ENCODE peak calls at places on chromosomes 11 and 22, in eight cellular contexts. G is astrocyte of the cerebellum; L is AML-193; N is suprapubic skin; C is EH; O is aorta; Y is ureter; U is stimulated activated CD4-positive, alpha-beta T cell treated with anti-CD3 and anti-CD28 coated beads, Interleukin-12 subunit alpha, Interleukin-12 subunit beta, amount 100 ng/mL, for 24 hours. J is an unnamed sample.

GRCh38 chr22:36319595-36320497 is 66.9 kb downstream of the APOL1 start:
- DNase-seq in N (no peak), L (no peak), U (no peak), C (no peak), O (no peak), Y (no peak), G (no peak), J (no peak)

GRCh38 chr11:113160652-113161051 is 153.7 kb upstream of the TTC12 start:
- DNase-seq in L (no peak), Y (no peak), O (no peak), C (no peak), N (no peak), G (no peak), U (no peak), J (no peak)

GRCh38 chr11:45939836-45940235 is 17.4 kb downstream of the LARGE2 start:
- DNase-seq in C (peak), U (no peak), O (no peak), G (no peak), N (no peak), Y (no peak), L (no peak), J (no peak)

GRCh38 chr11:35549787-35550186 is 24.4 kb upstream of the PAMR1 start:
- DNase-seq in O (no peak), G (peak), L (no peak), N (no peak), Y (no peak), C (peak), U (no peak), J (peak)

GRCh38 chr11:69442807-69443137 is 38.7 kb upstream of the LINC01488 start:
- DNase-seq in L (no peak), U (no peak), C (peak), G (no peak), Y (peak), N (no peak), O (peak), J (no peak)

GRCh38 chr11:57487021-57487778 is 26.9 kb downstream of the RTN4RL2 start:
- DNase-seq in C (no peak), N (no peak), Y (no peak), G (no peak), L (no peak), U (no peak), O (no peak), J (no peak)

GRCh38 chr11:118661425-118662301 is 17.8 kb downstream of the TREH start:
- DNase-seq in G (no peak), U (no peak), Y (no peak), N (peak), O (peak), L (no peak), C (no peak), J (no peak)

GRCh38 chr11:1766719-1767398 is 3.1 kb upstream of the CTSD start:
- DNase-seq in L (no peak), Y (no peak), N (peak), G (no peak), C (no peak), O (peak), U (no peak), J (no peak)

GRCh38 chr11:42054351-42054750 is 594.9 kb upstream of the LRRC4C start:
- DNase-seq in C (peak), N (no peak), O (no peak), U (no peak), L (no peak), Y (no peak), G (no peak), J (no peak)

GRCh38 chr11:75147191-75147874 is 3.6 kb upstream of the SLCO2B1 start:
- DNase-seq in O (no peak), Y (no peak), U (no peak), G (no peak), L (no peak), C (no peak), N (no peak), J (no peak)

GRCh38 chr11:134333951-134334350 is 2.2 kb downstream of the GLB1L2 start:
- DNase-seq in O (no peak), Y (no peak), L (no peak), U (no peak), C (no peak), G (no peak), N (no peak), J (no peak)

GRCh38 chr11:8810331-8811301 is 100.4 kb upstream of the AKIP1 start:
- DNase-seq in Y (peak), C (peak), L (no peak), N (peak), G (no peak), O (peak), U (no peak), J (peak)

GRCh38 chr11:28337701-28338100 is 229.5 kb downstream of the METTL15 start:
- DNase-seq in U (no peak), G (no peak), O (no peak), Y (no peak), C (no peak), N (no peak), L (no peak), J (no peak)

GRCh38 chr11:79081441-79082124 is 359.2 kb downstream of the TENM4 start:
- DNase-seq in N (peak), U (no peak), Y (no peak), O (no peak), G (peak), C (peak), L (no peak), J (no peak)

GRCh38 chr22:29195964-29196666 is 9.6 kb upstream of the EMID1 start:
- DNase-seq in N (no peak), C (no peak), G (no peak), L (no peak), O (no peak), Y (no peak), U (no peak), J (no peak)

GRCh38 chr11:62104816-62105610 is 18.8 kb upstream of the INCENP start:
- DNase-seq in G (no peak), N (no peak), O (no peak), C (peak), Y (no peak), U (no peak), L (no peak), J (no peak)

GRCh38 chr11:31800398-31801265 is 10.5 kb downstream of the PAX6 start:
- DNase-seq in U (no peak), C (no peak), N (no peak), O (peak), Y (no peak), G (no peak), L (no peak), J (no peak)

GRCh38 chr22:35995772-35996171 is 32.9 kb downstream of the RBFOX2 start:
- DNase-seq in G (peak), Y (peak), O (peak), L (no peak), N (peak), C (peak), U (no peak), J (no peak)

GRCh38 chr11:73818838-73819237 is 31.2 kb downstream of the MRPL48 start:
- DNase-seq in N (no peak), U (no peak), L (no peak), Y (no peak), G (peak), C (peak), O (no peak), J (no peak)

GRCh38 chr11:26229270-26229669 is 102.7 kb upstream of the ANO3 start:
- DNase-seq in O (no peak), Y (no peak), N (no peak), G (peak), U (no peak), L (no peak), C (peak), J (no peak)

GRCh38 chr11:9151631-9152030 is 60.2 kb upstream of the SCUBE2 start:
- DNase-seq in N (no peak), C (peak), U (no peak), G (no peak), Y (no peak), O (no peak), L (no peak), J (no peak)

GRCh38 chr11:101336858-101337257 is 207.2 kb upstream of the PGR start:
- DNase-seq in L (no peak), O (no peak), C (no peak), U (no peak), Y (no peak), N (no peak), G (no peak), J (peak)

GRCh38 chr11:65133724-65134123 is 595 bp downstream of the SYVN1 start:
- DNase-seq in Y (no peak), L (no peak), O (no peak), N (peak), G (no peak), U (no peak), C (no peak), J (no peak)

GRCh38 chr22:50621948-50622722 is 5.8 kb downstream of the ARSA start:
- DNase-seq in G (no peak), C (no peak), O (peak), N (peak), L (peak), Y (no peak), U (no peak), J (no peak)

GRCh38 chr11:61999141-61999975 is 31.9 kb upstream of the FTH1 start:
- DNase-seq in O (peak), L (no peak), C (peak), N (no peak), G (no peak), U (no peak), Y (no peak), J (no peak)

GRCh38 chr11:16843307-16843706 is 104.9 kb downstream of the C11orf58 start:
- DNase-seq in N (no peak), C (no peak), U (no peak), L (no peak), Y (no peak), G (no peak), O (no peak), J (peak)

GRCh38 chr22:41598081-41598480 is 8.4 kb upstream of the PMM1 start:
- DNase-seq in Y (no peak), O (no peak), L (no peak), C (peak), N (no peak), U (no peak), G (peak), J (no peak)

GRCh38 chr11:6022954-6023353 is 7.6 kb downstream of the OR56A1 start:
- DNase-seq in C (peak), U (no peak), L (peak), Y (no peak), N (no peak), G (peak), O (no peak), J (no peak)

GRCh38 chr11:2213384-2213842 is 41.8 kb upstream of the TH start:
- DNase-seq in O (peak), L (no peak), C (no peak), Y (peak), G (no peak), N (no peak), U (no peak), J (no peak)

GRCh38 chr11:65291613-65292012 is 23.1 kb upstream of the CDC42EP2 start:
- DNase-seq in U (no peak), C (peak), L (no peak), G (no peak), Y (no peak), O (peak), N (no peak), J (no peak)

GRCh38 chr11:79412761-79413160 is 28.1 kb downstream of the TENM4 start:
- DNase-seq in L (no peak), C (no peak), U (no peak), Y (no peak), O (no peak), G (no peak), N (no peak), J (no peak)

GRCh38 chr11:120168960-120169681 is 31.2 kb upstream of the TRIM29 start:
- DNase-seq in U (peak), G (no peak), C (peak), O (peak), L (no peak), Y (peak), N (no peak), J (peak)

GRCh38 chr11:73493838-73494598 is 103.9 kb downstream of the FAM168A start:
- DNase-seq in C (peak), O (no peak), Y (no peak), L (no peak), U (no peak), G (peak), N (no peak), J (no peak)

GRCh38 chr11:125952973-125953372 is 7.1 kb downstream of the VSIG10L2 start:
- DNase-seq in C (no peak), U (no peak), L (no peak), O (no peak), G (no peak), N (peak), Y (peak), J (no peak)

GRCh38 chr22:44318751-44319150 is 6.0 kb upstream of the SHISAL1 start:
- DNase-seq in G (no peak), C (no peak), N (no peak), U (no peak), Y (no peak), L (no peak), O (no peak), J (no peak)

GRCh38 chr11:134584001-134584561 is 172.0 kb upstream of the B3GAT1 start:
- DNase-seq in C (no peak), L (no peak), O (peak), N (no peak), Y (no peak), G (no peak), U (no peak), J (no peak)

GRCh38 chr11:96154802-96155520 is 188.0 kb downstream of the MAML2 start:
- DNase-seq in L (no peak), N (no peak), C (peak), O (no peak), Y (no peak), G (peak), U (no peak), J (no peak)

GRCh38 chr11:132838621-132839020 is 693.7 kb downstream of the OPCML start:
- DNase-seq in Y (no peak), C (peak), G (no peak), L (no peak), O (no peak), N (no peak), U (no peak), J (no peak)

GRCh38 chr11:69134957-69135356 is 20.8 kb upstream of the SMIM38 start:
- DNase-seq in N (no peak), C (no peak), G (no peak), O (no peak), U (no peak), Y (no peak), L (no peak), J (no peak)

GRCh38 chr11:1502168-1502955 is 15.8 kb upstream of the MOB2 start:
- DNase-seq in L (no peak), N (no peak), C (no peak), Y (no peak), G (no peak), U (no peak), O (peak), J (no peak)

J was measured in NCI-H187.